ENCODE peak calls at places on chromosomes 7 and 10, in six cellular contexts. K, A, G, J, C and Y are unnamed samples.

GRCh38 chr10:14583252-14583651 is 191.4 kb downstream of the FAM107B start:
- DNase-seq in K (no peak), A (no peak), G (no peak), J (no peak), C (no peak), Y (no peak)

GRCh38 chr7:17239683-17240521 is 58.5 kb upstream of the AHR start:
- DNase-seq in K (no peak), A (no peak), G (peak; percentile 25), J (no peak), C (no peak), Y (no peak)

GRCh38 chr10:132557696-132558515 is 20.3 kb downstream of the INPP5A start:
- DNase-seq in K (no peak), A (no peak), G (no peak), J (no peak), C (no peak), Y (no peak)

GRCh38 chr10:124339951-124340760 is 78.6 kb downstream of the OAT start:
- DNase-seq in K (no peak), A (peak; percentile 25), G (no peak), J (no peak), C (no peak), Y (no peak)

GRCh38 chr10:21637795-21638194 is 103.8 kb downstream of the MLLT10 start:
- DNase-seq in K (no peak), A (no peak), G (no peak), J (no peak), C (no peak), Y (no peak)

GRCh38 chr7:34612671-34613070 is 45.3 kb upstream of the NPSR1 start:
- DNase-seq in K (no peak), A (no peak), G (no peak), J (no peak), C (no peak), Y (no peak)

GRCh38 chr7:32206987-32207386 is 136.8 kb upstream of the PDE1C start:
- DNase-seq in K (peak; percentile 35), A (no peak), G (peak; percentile 18), J (no peak), C (no peak), Y (no peak)

GRCh38 chr10:80518143-80518806 is 19.4 kb upstream of the SH2D4B start:
- DNase-seq in K (no peak), A (peak; percentile 23), G (no peak), J (no peak), C (no peak), Y (no peak)

GRCh38 chr7:361680-362415 is 71.9 kb downstream of the FOXL3 start:
- DNase-seq in K (peak; percentile 7), A (no peak), G (no peak), J (no peak), C (no peak), Y (no peak)

GRCh38 chr7:56471811-56472210 is 355.6 kb upstream of the NUPR2 start:
- DNase-seq in K (no peak), A (no peak), G (no peak), J (no peak), C (no peak), Y (no peak)

GRCh38 chr10:100886946-100887345 is 25.8 kb upstream of the SLF2 start:
- DNase-seq in K (peak; percentile 59), A (no peak), G (no peak), J (no peak), C (peak; percentile 35), Y (no peak)

GRCh38 chr7:30380294-30380693 is 95.9 kb downstream of the ZNRF2 start:
- DNase-seq in K (no peak), A (no peak), G (no peak), J (no peak), C (no peak), Y (no peak)

GRCh38 chr10:119786117-119786769 is 60.4 kb downstream of the INPP5F start:
- DNase-seq in K (no peak), A (no peak), G (no peak), J (no peak), C (no peak), Y (peak; percentile 28)

GRCh38 chr7:92790987-92791386 is 45.4 kb downstream of the CDK6 start:
- DNase-seq in K (peak; percentile 47), A (no peak), G (no peak), J (no peak), C (no peak), Y (no peak)

GRCh38 chr10:113094114-113094486 is 144.1 kb downstream of the TCF7L2 start:
- DNase-seq in K (no peak), A (no peak), G (no peak), J (no peak), C (no peak), Y (no peak)

GRCh38 chr7:555551-556160 is 36.0 kb upstream of the PDGFA start:
- DNase-seq in K (no peak), A (no peak), G (no peak), J (no peak), C (no peak), Y (no peak)

GRCh38 chr7:35004531-35005096 is 32.7 kb downstream of the DPY19L1 start:
- DNase-seq in K (no peak), A (no peak), G (no peak), J (no peak), C (no peak), Y (peak; percentile 13)

GRCh38 chr10:72259491-72260214 is 14.1 kb upstream of the DDIT4 start:
- DNase-seq in K (peak; percentile 33), A (no peak), G (no peak), J (no peak), C (no peak), Y (no peak)

GRCh38 chr10:72260215-72260587 is 13.5 kb upstream of the DDIT4 start:
- DNase-seq in K (peak; percentile 74), A (no peak), G (no peak), J (no peak), C (no peak), Y (no peak)

GRCh38 chr10:72258617-72259016 is 15.1 kb upstream of the DDIT4 start:
- DNase-seq in K (no peak), A (no peak), G (no peak), J (no peak), C (no peak), Y (no peak)

GRCh38 chr10:72261323-72262018 is 12.3 kb upstream of the DDIT4 start:
- DNase-seq in K (no peak), A (no peak), G (no peak), J (peak; percentile 55), C (no peak), Y (peak; percentile 80)

DNA sequence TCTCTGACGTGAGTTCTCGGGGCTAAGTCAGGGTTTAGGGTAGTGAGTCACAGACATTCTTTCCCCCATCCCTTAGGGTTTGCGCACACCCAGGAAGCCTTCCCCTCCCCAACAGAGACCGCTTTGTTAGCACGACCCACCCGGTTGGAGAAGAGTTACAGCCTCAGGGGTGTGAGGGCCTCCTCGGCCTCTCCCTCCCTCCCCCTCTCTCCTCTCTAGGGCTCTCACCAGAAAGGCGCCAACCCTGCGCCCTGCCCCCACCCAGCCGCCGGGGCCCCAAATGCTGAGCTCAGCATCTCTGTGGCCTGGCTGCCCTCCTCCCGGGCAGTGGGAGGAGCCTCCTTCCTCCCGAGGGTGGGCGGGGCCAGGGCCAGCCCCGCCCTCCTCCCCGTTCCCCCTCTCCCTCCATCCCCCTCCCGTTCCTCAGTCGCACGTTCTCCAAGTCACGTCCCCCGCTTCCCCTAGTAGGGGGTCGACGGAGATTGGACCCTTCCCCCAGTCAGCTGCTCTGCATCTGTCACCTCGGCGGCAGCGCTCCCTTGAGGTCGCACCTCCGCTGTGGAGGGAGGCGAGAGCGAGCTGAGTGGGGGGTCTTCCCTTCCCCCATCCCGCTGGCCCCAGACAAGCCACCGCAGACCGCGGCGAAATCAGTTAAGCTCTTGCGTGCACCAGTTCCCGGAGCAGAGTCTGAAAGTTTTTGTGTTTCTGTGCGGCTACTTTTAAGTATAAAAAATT is 13.0 kb upstream of the DDIT4 start:
- DNase-seq in K (peak; percentile 88), A (peak; percentile 90), G (peak; percentile 92), J (peak; percentile 64), C (peak; percentile 96), Y (peak; percentile 95)
- TF ChIP-seq POLR2A in K (no peak), A (no peak), G (no peak), J (no peak), C (peak; percentile 72), Y (peak; percentile 65)

DNA sequence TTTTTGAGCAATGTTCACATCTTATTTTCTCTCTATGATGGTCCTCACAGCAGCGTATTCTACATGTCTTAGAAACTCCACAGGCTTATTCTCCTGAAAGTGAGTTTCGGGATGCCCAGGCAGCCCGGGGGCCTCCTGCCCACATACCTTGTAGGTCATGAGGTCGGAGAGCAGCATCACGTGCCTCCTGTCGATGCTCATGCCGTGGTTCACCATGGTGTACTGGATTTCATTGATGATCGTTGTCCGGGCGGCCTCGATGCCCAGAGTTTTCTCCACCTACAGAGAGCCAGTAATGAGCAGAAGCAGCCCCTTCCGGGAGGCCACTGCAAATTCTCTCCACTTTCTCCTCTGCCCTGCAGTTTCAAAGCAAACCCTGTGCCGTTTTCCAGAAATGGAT is 48.0 kb downstream of the POLR3A start:
- DNase-seq in K (no peak), A (no peak), G (no peak), J (no peak), C (no peak), Y (no peak)
- TF ChIP-seq POLR2A in K (no peak), A (no peak), G (no peak), J (no peak), C (no peak), Y (no peak)

GRCh38 chr7:102463841-102464576 is 654 bp downstream of the ALKBH4 start:
- DNase-seq in K (no peak), A (no peak), G (no peak), J (no peak), C (no peak), Y (peak; percentile 55)

GRCh38 chr7:102468416-102469350 is 3.9 kb downstream of the LRWD1 start:
- DNase-seq in K (peak; percentile 29), A (no peak), G (no peak), J (no peak), C (no peak), Y (no peak)

GRCh38 chr7:102467581-102468415 is 3.0 kb downstream of the LRWD1 start:
- DNase-seq in K (peak; percentile 24), A (no peak), G (no peak), J (no peak), C (no peak), Y (no peak)

GRCh38 chr7:102466097-102466496 is 1.3 kb downstream of the LRWD1 start:
- DNase-seq in K (no peak), A (no peak), G (no peak), J (no peak), C (no peak), Y (no peak)

DNA sequence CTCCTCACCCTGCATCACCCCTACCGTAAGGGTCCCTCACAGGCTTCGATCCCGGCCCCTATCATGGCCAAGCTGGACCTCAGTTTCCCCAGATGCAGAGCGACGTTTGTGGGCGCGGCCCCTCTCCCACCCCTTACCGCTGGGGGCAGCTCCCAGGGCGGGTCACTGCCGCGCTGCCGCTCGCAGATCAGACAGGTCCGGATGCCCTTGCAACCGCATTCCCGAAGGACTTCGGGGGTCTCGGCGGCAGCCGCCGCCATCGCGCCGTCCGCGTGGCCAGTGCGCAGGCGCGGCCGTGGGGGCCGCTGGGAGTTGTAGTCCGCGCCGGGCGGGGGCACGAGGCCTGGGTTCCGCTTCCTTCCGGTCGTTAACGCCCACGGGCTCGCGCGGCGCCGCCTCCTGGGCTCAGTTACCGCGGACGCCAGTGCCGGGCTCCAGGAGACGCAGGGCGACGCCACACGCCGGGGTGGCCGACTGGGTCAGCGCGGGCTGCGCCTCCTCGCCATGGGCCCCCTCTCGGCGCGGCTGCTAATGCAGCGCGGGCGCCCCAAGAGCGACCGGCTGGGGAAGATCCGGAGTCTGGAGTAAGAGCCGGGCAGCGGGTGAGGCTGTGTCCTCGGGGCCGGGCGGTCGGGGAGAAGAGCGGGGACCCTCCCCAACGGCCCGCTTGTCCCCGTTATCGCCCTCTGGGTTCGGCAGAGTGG is at the start of the genes ALKBH4 and LRWD1:
- DNase-seq in K (peak; percentile 96), A (peak; percentile 97), G (peak; percentile 98), J (peak; percentile 100), C (peak; percentile 92), Y (peak; percentile 94)
- TF ChIP-seq POLR2A in K (no peak), A (no peak), G (peak; percentile 97), J (peak; percentile 75), C (peak; percentile 33), Y (peak; percentile 70)

GRCh38 chr10:73910764-73911552 is at the start of gene PLAU:
- DNase-seq in K (peak; percentile 62), A (peak; percentile 65), G (no peak), J (peak; percentile 65), C (no peak), Y (no peak)
- TF ChIP-seq POLR2A in K (no peak), A (no peak), G (no peak), J (no peak), C (no peak), Y (no peak)